ENCODE peak calls at places on chromosomes 13 and 19, in seven cellular contexts. J, M, D, N, O, B and R are unnamed samples.

GRCh38 chr13:26967119-26968038 is 204.2 kb downstream of the USP12 start:
- DNase-seq in J (no peak), M (no peak), D (no peak), N (no peak), O (peak; percentile 24), B (no peak), R (no peak)

GRCh38 chr19:51002101-51002532 is 713 bp upstream of the KLK8 start:
- DNase-seq in J (no peak), M (no peak), D (no peak), N (no peak), O (no peak), B (no peak), R (no peak)

GRCh38 chr13:43072394-43072793 is 49.0 kb downstream of the DNAJC15 start:
- DNase-seq in J (peak; percentile 67), M (no peak), D (no peak), N (no peak), O (no peak), B (peak; percentile 57), R (no peak)

GRCh38 chr13:20168396-20168795 is 7.5 kb upstream of the GJA3 start:
- DNase-seq in J (no peak), M (no peak), D (no peak), N (no peak), O (no peak), B (no peak), R (no peak)

GRCh38 chr13:23794267-23795161 is 94.7 kb downstream of the MIPEP start:
- DNase-seq in J (no peak), M (no peak), D (peak; percentile 85), N (no peak), O (peak; percentile 68), B (no peak), R (peak; percentile 64)

GRCh38 chr13:113623491-113624234 is 34.3 kb downstream of the ATP4B start:
- DNase-seq in J (no peak), M (no peak), D (no peak), N (no peak), O (no peak), B (no peak), R (no peak)

GRCh38 chr19:45866400-45867176 is 2.5 kb downstream of the FOXA3 start:
- DNase-seq in J (no peak), M (peak; percentile 46), D (no peak), N (no peak), O (no peak), B (peak; percentile 52), R (no peak)

GRCh38 chr13:65913173-65913572 is 1317.0 kb downstream of the PCDH9 start:
- DNase-seq in J (no peak), M (no peak), D (peak; percentile 86), N (no peak), O (peak; percentile 24), B (no peak), R (peak; percentile 83)

GRCh38 chr19:6030214-6030507 is 52.2 kb upstream of the RANBP3 start:
- DNase-seq in J (no peak), M (no peak), D (peak; percentile 79), N (no peak), O (peak; percentile 36), B (no peak), R (peak; percentile 76)

GRCh38 chr13:80359459-80360297 is 18.8 kb upstream of the SPRY2 start:
- DNase-seq in J (no peak), M (no peak), D (no peak), N (peak; percentile 65), O (no peak), B (no peak), R (no peak)

GRCh38 chr19:2608602-2608922 is 93.9 kb downstream of the GNG7 start:
- DNase-seq in J (no peak), M (no peak), D (no peak), N (no peak), O (no peak), B (no peak), R (no peak)

GRCh38 chr13:113952151-113952982 is 21.5 kb downstream of the C13orf46 start:
- DNase-seq in J (no peak), M (peak; percentile 35), D (no peak), N (no peak), O (no peak), B (no peak), R (no peak)

GRCh38 chr13:90445179-90445578 is 902.3 kb upstream of the MIR17HG start:
- DNase-seq in J (no peak), M (no peak), D (peak; percentile 90), N (no peak), O (peak; percentile 79), B (no peak), R (peak; percentile 89)

GRCh38 chr13:113080361-113080831 is 25.2 kb upstream of the F7 start:
- DNase-seq in J (no peak), M (peak; percentile 36), D (no peak), N (no peak), O (no peak), B (no peak), R (no peak)

DNA sequence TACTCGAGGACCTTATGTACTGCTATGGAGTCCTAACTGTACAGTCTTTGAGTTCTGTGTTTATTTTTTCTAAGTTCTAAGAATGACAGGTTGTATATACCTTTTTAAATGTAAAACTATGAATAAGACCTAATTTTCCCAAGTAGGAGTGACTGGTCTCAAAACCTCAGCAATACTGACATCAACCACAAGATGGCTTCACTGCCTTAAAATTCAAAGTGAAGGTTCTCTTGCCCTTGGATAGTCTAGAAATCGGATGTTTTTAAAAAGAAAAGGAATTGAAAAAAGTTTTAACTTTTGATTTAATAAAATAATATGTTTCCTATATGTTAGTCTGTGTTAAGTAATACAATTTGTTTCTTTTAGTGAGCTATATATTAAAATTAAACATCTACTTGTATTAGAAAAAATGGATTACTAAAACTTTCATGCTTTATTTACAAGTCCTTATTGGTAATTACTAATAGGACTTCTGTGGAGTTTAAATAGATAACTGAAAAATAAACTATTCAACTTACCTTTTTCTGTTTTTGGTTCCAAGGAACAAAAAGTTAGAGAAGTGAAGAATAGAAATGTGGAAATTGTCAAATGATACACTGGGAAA is 52.0 kb downstream of the TDRD3 start:
- DNase-seq in J (no peak), M (no peak), D (peak; percentile 68), N (peak; percentile 29), O (peak; percentile 15), B (no peak), R (peak; percentile 63)
- TF ChIP-seq CTCF in J (peak; percentile 61), M (peak; percentile 52), D (peak; percentile 83), N (peak; percentile 50), O (peak; percentile 88), B (peak; percentile 60), R (peak; percentile 57)

GRCh38 chr19:9435279-9436268 is at the start of gene ZNF266:
- DNase-seq in J (peak; percentile 87), M (peak; percentile 91), D (peak; percentile 90), N (peak; percentile 91), O (peak; percentile 74), B (peak; percentile 96), R (peak; percentile 79)
- TF ChIP-seq CTCF in J (peak; percentile 82), M (peak; percentile 89), D (peak; percentile 71), N (peak; percentile 80), O (peak; percentile 76), B (peak; percentile 77), R (peak; percentile 85)

GRCh38 chr13:50082426-50083283 is 67.4 kb downstream of the KCNRG start:
- DNase-seq in J (peak; percentile 61), M (peak; percentile 91), D (peak; percentile 68), N (peak; percentile 65), O (no peak), B (peak; percentile 95), R (peak; percentile 85)

GRCh38 chr13:50081106-50081898 is 66.1 kb downstream of the KCNRG start:
- DNase-seq in J (peak; percentile 60), M (peak; percentile 81), D (no peak), N (peak; percentile 47), O (no peak), B (peak; percentile 82), R (peak; percentile 18)

GRCh38 chr13:50080856-50081105 is 65.5 kb downstream of the KCNRG start:
- DNase-seq in J (no peak), M (no peak), D (peak; percentile 27), N (no peak), O (no peak), B (no peak), R (peak; percentile 21)

GRCh38 chr13:50080158-50080855 is 65.1 kb downstream of the KCNRG start:
- DNase-seq in J (peak; percentile 46), M (no peak), D (peak; percentile 52), N (peak; percentile 37), O (no peak), B (peak; percentile 59), R (peak; percentile 33)

GRCh38 chr13:50081899-50082425 is 66.7 kb downstream of the KCNRG start:
- DNase-seq in J (peak; percentile 98), M (peak; percentile 99), D (peak; percentile 98), N (peak; percentile 94), O (peak; percentile 97), B (peak; percentile 99), R (peak; percentile 97)
- TF ChIP-seq CTCF in J (no peak), M (no peak), D (no peak), N (no peak), O (no peak), B (no peak), R (peak; percentile 14)

DNA sequence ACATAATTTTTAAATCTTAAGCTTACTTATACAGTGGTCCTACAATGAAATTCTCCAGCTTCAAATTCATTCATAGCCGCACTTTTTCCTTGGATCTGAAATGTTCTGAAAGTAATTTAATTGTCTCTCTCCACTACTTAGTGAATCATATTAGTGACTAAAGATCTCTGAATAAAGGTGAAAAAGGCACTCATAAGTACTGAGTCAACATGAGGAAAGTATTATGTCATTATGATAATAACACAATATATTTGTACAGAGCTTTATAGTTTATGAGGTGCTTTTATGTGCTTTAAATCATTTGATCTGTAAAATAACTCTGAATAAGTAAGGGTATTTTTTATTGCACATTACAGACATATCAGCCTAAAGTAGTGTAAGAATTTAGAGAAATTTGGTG is 628.2 kb upstream of the SLITRK5 start:
- DNase-seq in J (no peak), M (no peak), D (peak; percentile 51), N (no peak), O (no peak), B (no peak), R (peak; percentile 20)
- TF ChIP-seq CTCF in J (no peak), M (no peak), D (no peak), N (no peak), O (no peak), B (no peak), R (no peak)

DNA sequence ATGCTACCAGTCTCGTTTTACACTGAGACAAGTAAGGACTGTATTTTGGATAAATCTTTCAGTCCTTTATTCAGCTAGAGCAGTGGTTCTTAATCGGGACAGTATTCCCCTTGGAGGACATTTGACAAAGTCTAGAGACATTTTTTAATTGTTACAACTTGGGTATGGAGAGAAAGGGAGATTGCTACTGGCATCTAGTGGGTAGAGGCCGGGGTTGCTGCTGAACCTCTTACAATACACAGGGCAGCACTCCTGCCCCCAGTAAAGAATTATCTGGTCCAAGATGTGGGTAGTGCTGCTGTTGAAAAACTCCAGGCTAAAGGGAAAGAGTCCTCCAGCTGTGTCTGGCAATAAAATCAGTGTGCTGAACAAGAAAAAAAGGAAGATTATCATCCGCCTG is 334.8 kb downstream of the SLC7A1 start:
- DNase-seq in J (no peak), M (no peak), D (no peak), N (no peak), O (no peak), B (no peak), R (no peak)
- TF ChIP-seq CTCF in J (no peak), M (no peak), D (no peak), N (no peak), O (no peak), B (no peak), R (no peak)